ENCODE peak calls at places on chromosomes 11 and 22, in four cellular contexts. One of them, this sample, is unnamed.

GRCh38 chr11:64581057-64581523 is 9.9 kb upstream of the SLC22A12 start:
- DNase-seq in HepG2: peak; percentile 41
- DNase-seq in K562: no peak
- DNase-seq in HCT116: no peak
- DNase-seq in this sample: no peak

GRCh38 chr22:48750826-48751440 is 1076.7 kb downstream of the BRD1 start:
- DNase-seq in HepG2: no peak
- DNase-seq in K562: no peak
- DNase-seq in HCT116: no peak
- DNase-seq in this sample: no peak

GRCh38 chr22:24486501-24486921 is 8.6 kb upstream of the UPB1 start:
- DNase-seq in HepG2: peak; percentile 44
- DNase-seq in K562: no peak
- DNase-seq in HCT116: no peak
- DNase-seq in this sample: no peak

GRCh38 chr11:132234878-132235277 is 864.5 kb downstream of the NTM start:
- DNase-seq in HepG2: no peak
- DNase-seq in K562: no peak
- DNase-seq in HCT116: no peak
- DNase-seq in this sample: no peak

GRCh38 chr11:121841487-121842167 is 274.4 kb downstream of the BLID start:
- DNase-seq in HepG2: peak; percentile 4
- DNase-seq in K562: no peak
- DNase-seq in HCT116: no peak
- DNase-seq in this sample: no peak

GRCh38 chr22:30287626-30288413 is 1.5 kb downstream of the CASTOR1 start:
- DNase-seq in HepG2: peak; percentile 78
- DNase-seq in K562: peak; percentile 50
- DNase-seq in HCT116: peak; percentile 89
- DNase-seq in this sample: peak; percentile 65

GRCh38 chr11:131195801-131196517 is 174.5 kb upstream of the NTM start:
- DNase-seq in HepG2: no peak
- DNase-seq in K562: no peak
- DNase-seq in HCT116: no peak
- DNase-seq in this sample: no peak

GRCh38 chr22:49303781-49304461 is 523.8 kb downstream of the BRD1 start:
- DNase-seq in HepG2: no peak
- DNase-seq in K562: no peak
- DNase-seq in HCT116: no peak
- DNase-seq in this sample: no peak

GRCh38 chr11:43632171-43632570 is 48.4 kb upstream of the HSD17B12 start:
- DNase-seq in HepG2: no peak
- DNase-seq in K562: no peak
- DNase-seq in HCT116: no peak
- DNase-seq in this sample: no peak

GRCh38 chr11:65491614-65492386 is 7.0 kb upstream of the MALAT1 start:
- DNase-seq in HepG2: no peak
- DNase-seq in K562: peak; percentile 73
- DNase-seq in HCT116: peak; percentile 93
- DNase-seq in this sample: no peak

GRCh38 chr22:48071305-48071704 is 1308.9 kb downstream of the TBC1D22A start:
- DNase-seq in HepG2: no peak
- DNase-seq in K562: no peak
- DNase-seq in HCT116: no peak
- DNase-seq in this sample: no peak

GRCh38 chr22:46045459-46046298 is 68.7 kb upstream of the WNT7B start:
- DNase-seq in HepG2: no peak
- DNase-seq in K562: no peak
- DNase-seq in HCT116: no peak
- DNase-seq in this sample: no peak

GRCh38 chr11:121892863-121893262 is 223.2 kb downstream of the BLID start:
- DNase-seq in HepG2: no peak
- DNase-seq in K562: no peak
- DNase-seq in HCT116: no peak
- DNase-seq in this sample: no peak

GRCh38 chr11:121654506-121655480 is 202.0 kb upstream of the SORL1-AS1 start:
- DNase-seq in HepG2: peak; percentile 51
- DNase-seq in K562: no peak
- DNase-seq in HCT116: no peak
- DNase-seq in this sample: no peak

GRCh38 chr11:46520971-46521745 is 72.7 kb downstream of the AMBRA1 start:
- DNase-seq in HepG2: no peak
- DNase-seq in K562: no peak
- DNase-seq in HCT116: no peak
- DNase-seq in this sample: no peak

GRCh38 chr22:22870577-22871398 is 16.8 kb upstream of the IGLL5 start:
- DNase-seq in HepG2: no peak
- DNase-seq in K562: peak; percentile 53
- DNase-seq in HCT116: no peak
- DNase-seq in this sample: no peak

GRCh38 chr11:110069158-110069737 is 23.9 kb upstream of the ZC3H12C start:
- DNase-seq in HepG2: no peak
- DNase-seq in K562: no peak
- DNase-seq in HCT116: peak; percentile 3
- DNase-seq in this sample: no peak

GRCh38 chr11:116557261-116557660 is 215.5 kb downstream of the BUD13 start:
- DNase-seq in HepG2: no peak
- DNase-seq in K562: no peak
- DNase-seq in HCT116: no peak
- DNase-seq in this sample: no peak

GRCh38 chr11:17822021-17822781 is 87.6 kb downstream of the KCNC1 start:
- DNase-seq in HepG2: no peak
- DNase-seq in K562: no peak
- DNase-seq in HCT116: no peak
- DNase-seq in this sample: no peak

GRCh38 chr11:16785520-16786128 is 47.2 kb downstream of the C11orf58 start:
- DNase-seq in HepG2: peak; percentile 63
- DNase-seq in K562: peak; percentile 75
- DNase-seq in HCT116: peak; percentile 54
- DNase-seq in this sample: no peak

GRCh38 chr22:46007848-46008261 is 30.9 kb upstream of the WNT7B start:
- DNase-seq in HepG2: no peak
- DNase-seq in K562: no peak
- DNase-seq in HCT116: no peak
- DNase-seq in this sample: no peak

GRCh38 chr22:49329636-49330035 is 498.0 kb downstream of the BRD1 start:
- DNase-seq in HepG2: no peak
- DNase-seq in K562: no peak
- DNase-seq in HCT116: no peak
- DNase-seq in this sample: no peak

GRCh38 chr11:32029721-32030120 is 61.2 kb upstream of the RCN1 start:
- DNase-seq in HepG2: no peak
- DNase-seq in K562: no peak
- DNase-seq in HCT116: no peak
- DNase-seq in this sample: no peak

GRCh38 chr11:119081682-119082081 is 3.0 kb upstream of the HMBS start:
- DNase-seq in HepG2: no peak
- DNase-seq in K562: no peak
- DNase-seq in HCT116: no peak
- DNase-seq in this sample: no peak

GRCh38 chr11:119085523-119085878 is 820 bp downstream of the HMBS start:
- DNase-seq in HepG2: no peak
- DNase-seq in K562: peak; percentile 52
- DNase-seq in HCT116: no peak
- DNase-seq in this sample: no peak

GRCh38 chr11:119087747-119088241 is 3.1 kb downstream of the HMBS start:
- DNase-seq in HepG2: no peak
- DNase-seq in K562: peak; percentile 88
- DNase-seq in HCT116: no peak
- DNase-seq in this sample: no peak

GRCh38 chr11:119089319-119089718 is 4.6 kb downstream of the HMBS start:
- DNase-seq in HepG2: no peak
- DNase-seq in K562: peak; percentile 37
- DNase-seq in HCT116: no peak
- DNase-seq in this sample: no peak

DNA sequence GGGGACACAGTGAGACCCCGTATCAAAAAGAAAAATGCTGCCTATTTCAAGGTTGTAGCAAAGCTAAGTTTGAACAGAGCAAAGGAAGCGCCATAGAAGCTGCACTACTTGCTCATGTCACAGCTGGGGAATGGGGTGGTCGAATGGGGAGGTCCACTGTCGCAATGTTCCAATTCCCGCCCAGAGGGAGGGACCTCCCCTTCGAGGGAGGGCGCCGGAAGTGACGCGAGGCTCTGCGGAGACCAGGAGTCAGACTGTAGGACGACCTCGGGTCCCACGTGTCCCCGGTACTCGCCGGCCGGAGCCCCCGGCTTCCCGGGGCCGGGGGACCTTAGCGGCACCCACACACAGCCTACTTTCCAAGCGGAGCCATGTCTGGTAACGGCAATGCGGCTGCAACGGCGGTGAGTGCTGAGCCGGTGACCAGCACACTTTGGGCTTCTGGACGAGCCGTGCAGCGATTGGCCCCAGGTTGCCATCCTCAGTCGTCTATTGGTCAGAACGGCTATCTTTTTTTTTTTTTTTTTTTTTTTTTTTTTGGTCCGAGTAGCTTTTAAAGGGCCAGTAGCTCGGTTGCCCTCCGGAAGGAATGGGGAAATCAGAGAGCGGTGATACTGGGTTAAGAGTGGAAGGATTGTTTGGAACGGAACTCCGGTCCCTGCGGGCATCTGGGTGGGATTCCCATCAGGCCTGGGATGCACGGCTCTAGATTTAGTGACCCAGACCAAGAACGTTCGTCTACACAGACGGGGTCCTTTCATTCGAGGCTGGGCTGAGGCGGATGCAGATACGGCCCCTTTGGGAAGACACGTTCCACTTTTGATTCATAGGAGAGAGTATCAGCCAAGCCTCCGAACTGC is at the start of gene HMBS:
- DNase-seq in HepG2: peak; percentile 92
- DNase-seq in K562: peak; percentile 87
- DNase-seq in HCT116: peak; percentile 80
- DNase-seq in this sample: peak; percentile 91
- TF ChIP-seq POLR2AphosphoS5 in HepG2: peak; percentile 80
- TF ChIP-seq POLR2AphosphoS5 in K562: peak; percentile 76
- TF ChIP-seq POLR2AphosphoS5 in HCT116: peak; percentile 91
- TF ChIP-seq POLR2AphosphoS5 in this sample: peak; percentile 99

DNA sequence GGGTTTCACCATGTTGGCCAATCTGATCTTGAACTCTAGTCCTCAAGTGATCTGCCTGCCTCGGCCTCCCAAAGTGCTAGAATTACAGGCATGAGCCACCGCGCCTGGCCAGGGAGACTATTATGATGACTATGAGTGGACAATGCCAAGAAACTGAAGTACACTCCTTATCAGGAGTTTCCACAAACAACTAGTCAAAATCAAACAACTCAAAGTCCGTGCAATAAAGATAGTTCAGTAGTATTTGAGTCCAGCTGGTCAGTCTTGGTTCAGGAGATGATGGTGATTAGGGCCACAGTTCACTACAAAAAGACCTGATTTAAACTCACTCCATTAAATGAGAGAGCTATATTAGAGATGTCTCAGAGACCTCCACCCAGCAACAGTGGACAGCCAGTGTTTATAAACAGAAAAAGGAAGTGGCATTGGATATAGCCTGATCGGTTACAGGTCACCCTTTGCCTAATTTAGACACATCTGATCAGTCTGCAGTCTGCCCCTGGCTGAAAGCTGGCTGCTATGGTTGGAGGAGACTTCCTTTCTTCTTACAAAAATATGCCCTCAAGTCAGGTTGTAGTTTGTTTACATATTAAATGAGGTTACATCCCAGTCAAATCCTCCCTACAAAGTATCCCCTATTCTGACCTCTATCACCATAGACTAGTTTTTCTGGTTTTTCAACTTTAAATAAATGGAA is 17.0 kb downstream of the CD3E start:
- DNase-seq in HepG2: peak; percentile 32
- DNase-seq in K562: no peak
- DNase-seq in HCT116: no peak
- DNase-seq in this sample: no peak
- TF ChIP-seq TCF7L2 in HepG2: no peak
- TF ChIP-seq TCF7L2 in K562: no peak
- TF ChIP-seq TCF7L2 in HCT116: no peak
- TF ChIP-seq TCF7L2 in this sample: no peak

GRCh38 chr11:68825603-68826002 is 16.1 kb downstream of the CPT1A start:
- DNase-seq in HepG2: peak; percentile 58
- DNase-seq in K562: no peak
- DNase-seq in HCT116: peak; percentile 37
- DNase-seq in this sample: no peak
- TF ChIP-seq CTCF in HepG2: peak; percentile 81
- TF ChIP-seq CTCF in K562: peak; percentile 44
- TF ChIP-seq CTCF in HCT116: peak; percentile 21
- TF ChIP-seq CTCF in this sample: no peak

DNA sequence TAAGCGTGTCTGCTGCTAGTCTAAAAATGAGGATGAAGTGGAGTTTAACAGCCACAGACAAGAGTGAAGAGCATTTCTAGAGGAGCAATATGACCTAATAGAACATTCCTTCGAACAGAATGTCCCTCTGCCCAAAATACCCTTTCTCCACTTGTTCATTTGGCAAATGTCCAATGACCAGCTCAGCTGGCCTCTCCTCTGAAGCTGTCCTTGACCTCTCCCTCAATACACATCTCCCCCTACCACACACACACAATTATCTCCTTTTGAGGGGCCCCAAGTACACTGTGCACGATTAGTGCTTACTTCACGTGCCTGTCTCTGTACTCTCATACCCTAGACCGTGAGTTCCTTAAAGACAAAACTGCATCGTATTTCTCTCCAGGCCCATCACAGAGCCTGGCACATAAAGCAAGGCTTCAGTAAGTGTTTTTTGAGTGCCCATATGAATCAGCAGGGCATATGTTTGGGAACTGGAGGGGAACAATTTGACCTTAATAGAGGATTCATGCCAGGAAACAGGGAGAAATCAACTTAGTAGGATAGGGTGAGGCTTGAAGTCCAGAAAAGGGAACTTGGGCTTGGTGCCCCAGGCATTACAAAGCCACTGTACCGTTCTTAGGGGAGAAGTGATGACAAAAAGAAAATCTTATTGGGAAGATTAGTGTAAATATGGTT is 18.1 kb upstream of the NCAM1 start:
- DNase-seq in HepG2: no peak
- DNase-seq in K562: no peak
- DNase-seq in HCT116: no peak
- DNase-seq in this sample: no peak
- TF ChIP-seq POLR2AphosphoS5 in HepG2: no peak
- TF ChIP-seq POLR2AphosphoS5 in K562: no peak
- TF ChIP-seq POLR2AphosphoS5 in HCT116: no peak
- TF ChIP-seq POLR2AphosphoS5 in this sample: no peak

GRCh38 chr11:78030429-78031325 is 7.6 kb upstream of the KCTD14 start:
- DNase-seq in HepG2: peak; percentile 55
- DNase-seq in K562: no peak
- DNase-seq in HCT116: no peak
- DNase-seq in this sample: no peak
- TF ChIP-seq TCF7L2 in HepG2: no peak
- TF ChIP-seq TCF7L2 in K562: no peak
- TF ChIP-seq TCF7L2 in HCT116: peak; percentile 97
- TF ChIP-seq TCF7L2 in this sample: peak; percentile 96

DNA sequence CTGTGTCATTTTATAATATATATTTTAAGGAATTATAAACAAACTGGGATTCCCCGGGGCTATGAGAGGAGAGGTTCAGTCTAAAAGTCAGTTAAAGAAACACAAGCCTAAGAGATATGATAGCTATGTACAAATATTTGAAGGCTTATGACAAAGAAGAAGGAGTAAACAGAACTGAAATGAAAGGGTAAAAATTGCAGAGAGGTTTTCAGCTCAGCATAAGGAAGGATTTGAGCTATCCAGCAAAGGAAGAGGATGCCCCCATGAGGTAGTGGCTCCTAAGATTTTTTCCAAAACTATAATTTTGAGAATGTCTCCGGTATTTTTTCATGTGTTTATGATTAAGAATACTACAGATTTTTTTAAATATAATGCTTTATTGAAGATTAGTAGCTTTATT is 57.9 kb upstream of the ANGPTL5 start:
- DNase-seq in HepG2: peak; percentile 54
- DNase-seq in K562: no peak
- DNase-seq in HCT116: no peak
- DNase-seq in this sample: peak; percentile 4
- TF ChIP-seq CTCF in HepG2: peak; percentile 53
- TF ChIP-seq CTCF in K562: no peak
- TF ChIP-seq CTCF in HCT116: no peak
- TF ChIP-seq CTCF in this sample: peak; percentile 59

This sample was measured in Panc1.